ENCODE peak calls at places on chromosomes 12 and 14, in ten cellular contexts. R is HCT116, E is breast epithelium, K is Karpas-422, N is SK-N-SH, S is ovary, Q is mesenchymal stem cell, M is esophagus squamous epithelium, G is hepatocyte, Y is cardiac muscle cell. F is an unnamed sample. For H3K9me3, the result is how much of the 10 kb centered on the place peaks cover.

GRCh38 chr14:87896393-87897380 is 96.3 kb downstream of the GALC start:
- DNase-seq in R (peak), E (no peak), K (peak), N (peak), S (no peak), Q (peak), M (no peak), G (peak), Y (peak), F (no peak)

GRCh38 chr14:90111895-90112534 is 50.2 kb downstream of the KCNK13 start:
- DNase-seq in R (peak), E (no peak), K (no peak), N (no peak), S (no peak), Q (peak), M (no peak), G (no peak), Y (no peak), F (no peak)

GRCh38 chr12:2097617-2098016 is 44.8 kb downstream of the CACNA1C start:
- DNase-seq in R (no peak), E (no peak), K (no peak), N (no peak), S (no peak), Q (no peak), M (no peak), G (no peak), Y (no peak), F (no peak)

GRCh38 chr14:82003418-82003817 is 469.8 kb upstream of the SEL1L start:
- DNase-seq in R (no peak), E (no peak), K (no peak), N (no peak), S (no peak), Q (no peak), M (no peak), G (no peak), Y (no peak), F (no peak)

GRCh38 chr14:49857427-49858003 is 4.9 kb upstream of the NEMF start:
- DNase-seq in R (no peak), E (no peak), K (peak), N (no peak), S (no peak), Q (no peak), M (no peak), G (no peak), Y (no peak), F (no peak)

GRCh38 chr12:7017870-7018349 is 366 bp downstream of the LPCAT3 start:
- DNase-seq in R (no peak), E (peak), K (peak), N (peak), S (no peak), Q (no peak), M (no peak), G (no peak), Y (no peak), F (no peak)

GRCh38 chr12:79988368-79988767 is 53.5 kb upstream of the PPP1R12A start:
- DNase-seq in R (no peak), E (no peak), K (no peak), N (no peak), S (no peak), Q (peak), M (no peak), G (peak), Y (peak), F (no peak)

GRCh38 chr14:73424453-73424852 is 33.9 kb downstream of the NUMB start:
- DNase-seq in R (no peak), E (no peak), K (peak), N (no peak), S (no peak), Q (peak), M (no peak), G (no peak), Y (peak), F (no peak)

GRCh38 chr14:72962829-72963312 is 36.6 kb downstream of the DCAF4 start:
- DNase-seq in R (peak), E (no peak), K (no peak), N (no peak), S (no peak), Q (peak), M (no peak), G (no peak), Y (peak), F (no peak)

GRCh38 chr12:88153959-88154358 is 11.9 kb downstream of the TMTC3 start:
- DNase-seq in R (peak), E (no peak), K (peak), N (peak), S (no peak), Q (peak), M (no peak), G (peak), Y (peak), F (no peak)

GRCh38 chr12:52918351-52918750 is 13.5 kb upstream of the KRT8 start:
- DNase-seq in R (no peak), E (no peak), K (no peak), N (no peak), S (no peak), Q (no peak), M (no peak), G (no peak), Y (no peak), F (no peak)

GRCh38 chr12:91663331-91663998 is 480.8 kb upstream of the DCN start:
- DNase-seq in R (no peak), E (no peak), K (no peak), N (no peak), S (no peak), Q (no peak), M (no peak), G (no peak), Y (no peak), F (no peak)

GRCh38 chr12:106522708-106523107 is 60.1 kb upstream of the RFX4 start:
- DNase-seq in R (no peak), E (no peak), K (no peak), N (no peak), S (no peak), Q (no peak), M (no peak), G (peak), Y (no peak), F (no peak)

GRCh38 chr14:92586001-92586947 is 72.7 kb downstream of the RIN3 start:
- DNase-seq in R (no peak), E (no peak), K (no peak), N (no peak), S (peak), Q (peak), M (no peak), G (peak), Y (peak), F (no peak)

GRCh38 chr14:52834440-52834842 is 43.0 kb upstream of the GNPNAT1 start:
- DNase-seq in R (no peak), E (no peak), K (no peak), N (peak), S (no peak), Q (peak), M (no peak), G (peak), Y (peak), F (no peak)

GRCh38 chr14:32201816-32202467 is at the start of gene RNU6-7:
- DNase-seq in R (no peak), E (no peak), K (peak), N (peak), S (peak), Q (peak), M (no peak), G (peak), Y (peak), F (no peak)

GRCh38 chr14:71764701-71765347 is 167.4 kb upstream of the RGS6 start:
- DNase-seq in R (no peak), E (no peak), K (no peak), N (no peak), S (no peak), Q (peak), M (no peak), G (no peak), Y (peak), F (no peak)

DNA sequence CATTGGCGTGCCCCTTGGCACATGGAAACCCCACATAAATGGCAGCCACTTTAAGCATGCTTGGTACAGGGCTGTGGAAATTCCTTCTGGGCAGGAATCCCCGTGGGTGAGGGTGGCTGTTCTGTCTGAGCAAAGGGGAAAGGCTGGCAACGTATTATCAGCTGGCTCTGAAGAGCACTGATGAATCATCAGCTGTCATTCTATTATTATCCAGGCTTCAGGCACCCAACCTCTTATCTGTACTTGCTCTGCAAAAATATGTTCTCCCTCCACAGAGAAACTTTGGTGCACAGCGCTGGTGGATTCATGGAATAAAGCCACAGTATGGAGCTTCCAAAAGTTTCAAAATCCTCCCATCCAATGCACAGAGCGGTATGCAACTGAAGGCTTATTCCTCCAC is 167.1 kb downstream of the TBX5 start:
- DNase-seq in R (no peak), E (no peak), K (no peak), N (no peak), S (no peak), Q (no peak), M (no peak), G (peak), Y (peak), F (no peak)
- H3K9me3 ChIP-seq in R (under half), E (under half), K (under half), N (under half), S (under half), Q (under half), M (under half), G (under half), Y (under half), F (under half)

DNA sequence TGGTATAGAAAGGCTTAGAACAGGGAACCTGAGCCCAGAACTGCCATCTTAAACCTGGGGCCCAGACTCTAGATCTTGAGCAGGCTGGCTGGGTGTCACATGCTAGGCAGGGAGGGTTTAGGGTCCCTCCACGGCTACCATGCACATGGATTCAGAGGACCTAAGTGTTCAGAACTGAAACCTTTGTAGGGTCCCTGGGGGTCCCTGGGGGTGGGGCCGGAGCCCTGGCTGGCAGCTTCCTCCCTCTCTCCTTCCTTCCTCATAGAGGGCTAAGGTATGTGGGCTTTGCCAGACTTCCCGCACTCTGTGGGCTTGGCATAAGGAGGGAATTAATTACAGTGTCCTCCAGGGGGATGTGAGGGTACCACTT is 4.6 kb upstream of the ZNF385A start:
- DNase-seq in R (no peak), E (no peak), K (no peak), N (no peak), S (no peak), Q (no peak), M (no peak), G (no peak), Y (no peak), F (no peak)
- H3K27ac ChIP-seq in R (no peak), E (peak), K (peak), N (no peak), S (no peak), Q (no peak), M (peak), G (no peak), Y (peak), F (peak)

GRCh38 chr12:95637471-95638155 is 86.3 kb upstream of the USP44 start:
- DNase-seq in R (no peak), E (no peak), K (no peak), N (no peak), S (no peak), Q (peak), M (no peak), G (no peak), Y (peak), F (no peak)

GRCh38 chr12:95633049-95633545 is 81.8 kb upstream of the USP44 start:
- DNase-seq in R (peak), E (no peak), K (no peak), N (no peak), S (no peak), Q (peak), M (no peak), G (peak), Y (peak), F (no peak)

GRCh38 chr12:95634622-95635621 is 83.6 kb upstream of the USP44 start:
- DNase-seq in R (no peak), E (no peak), K (no peak), N (no peak), S (no peak), Q (peak), M (no peak), G (peak), Y (no peak), F (no peak)

GRCh38 chr12:95633671-95634465 is 82.6 kb upstream of the USP44 start:
- DNase-seq in R (no peak), E (no peak), K (no peak), N (no peak), S (no peak), Q (peak), M (no peak), G (peak), Y (peak), F (no peak)

GRCh38 chr12:95637010-95637409 is 85.7 kb upstream of the USP44 start:
- DNase-seq in R (no peak), E (no peak), K (no peak), N (no peak), S (no peak), Q (no peak), M (no peak), G (no peak), Y (no peak), F (no peak)
- H3K9me3 ChIP-seq in R (under half), E (under half), K (under half), N (under half), S (under half), Q (under half), M (under half), G (under half), Y (under half), F (under half)

GRCh38 chr12:110312581-110313360 is 31.7 kb downstream of the ATP2A2 start:
- DNase-seq in R (no peak), E (no peak), K (no peak), N (no peak), S (peak), Q (peak), M (no peak), G (no peak), Y (peak), F (no peak)

GRCh38 chr12:110314308-110314707 is 33.3 kb downstream of the ATP2A2 start:
- DNase-seq in R (no peak), E (no peak), K (no peak), N (no peak), S (no peak), Q (peak), M (no peak), G (peak), Y (peak), F (no peak)

GRCh38 chr12:110316861-110317260 is 35.8 kb downstream of the ATP2A2 start:
- DNase-seq in R (no peak), E (no peak), K (no peak), N (no peak), S (no peak), Q (peak), M (no peak), G (no peak), Y (peak), F (no peak)

GRCh38 chr12:110320548-110320947 is 39.5 kb downstream of the ATP2A2 start:
- DNase-seq in R (no peak), E (no peak), K (no peak), N (no peak), S (no peak), Q (no peak), M (no peak), G (no peak), Y (no peak), F (no peak)

DNA sequence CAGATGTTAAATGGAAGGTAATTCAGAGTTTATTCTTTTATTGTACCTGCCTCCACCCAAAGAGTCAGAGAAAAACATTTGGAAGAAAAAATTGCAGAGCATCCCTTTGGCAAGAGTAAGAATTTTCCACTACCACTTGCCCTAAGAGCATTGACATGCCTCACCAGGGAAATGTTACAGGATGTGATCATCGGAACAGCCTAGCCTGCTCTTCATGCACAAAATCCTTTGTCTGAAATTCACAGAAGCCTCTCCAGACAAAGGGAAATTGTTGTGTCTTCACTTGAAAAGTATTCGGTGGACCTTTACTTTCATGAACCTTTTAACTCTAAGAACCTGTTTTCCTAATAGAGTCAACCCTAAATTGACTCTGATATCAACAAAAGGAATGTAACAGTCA is 36.9 kb downstream of the ATP2A2 start:
- DNase-seq in R (no peak), E (no peak), K (no peak), N (no peak), S (no peak), Q (peak), M (no peak), G (peak), Y (peak), F (no peak)
- H3K27ac ChIP-seq in R (no peak), E (peak), K (no peak), N (no peak), S (no peak), Q (peak), M (peak), G (peak), Y (peak), F (peak)